ENCODE peak calls at places on chromosomes 13 and 19, in five cellular contexts. One of them, this sample, is unnamed.

GRCh38 chr13:87153371-87153770 is 517.8 kb upstream of the SLITRK5 start:
- DNase-seq in fibroblast of pulmonary artery: no peak
- DNase-seq in NB4: no peak
- DNase-seq in osteocyte: no peak
- DNase-seq in CD8-positive, alpha-beta T cell: no peak
- DNase-seq in this sample: no peak

GRCh38 chr19:366951-367350 is 22.4 kb upstream of the MIER2 start:
- DNase-seq in fibroblast of pulmonary artery: no peak
- DNase-seq in NB4: no peak
- DNase-seq in osteocyte: peak
- DNase-seq in CD8-positive, alpha-beta T cell: no peak
- DNase-seq in this sample: no peak

GRCh38 chr19:15471639-15472101 is 7.3 kb upstream of the RASAL3 start:
- DNase-seq in fibroblast of pulmonary artery: no peak
- DNase-seq in NB4: no peak
- DNase-seq in osteocyte: no peak
- DNase-seq in CD8-positive, alpha-beta T cell: no peak
- DNase-seq in this sample: no peak

GRCh38 chr19:29260477-29261317 is 47.7 kb upstream of the UQCRFS1 start:
- DNase-seq in fibroblast of pulmonary artery: peak
- DNase-seq in NB4: peak
- DNase-seq in osteocyte: no peak
- DNase-seq in CD8-positive, alpha-beta T cell: no peak
- DNase-seq in this sample: peak

GRCh38 chr19:43780706-43781525 is at the start of gene KCNN4:
- DNase-seq in fibroblast of pulmonary artery: peak
- DNase-seq in NB4: peak
- DNase-seq in osteocyte: no peak
- DNase-seq in CD8-positive, alpha-beta T cell: peak
- DNase-seq in this sample: peak

GRCh38 chr19:55041627-55042343 is 3.7 kb upstream of the GP6 start:
- DNase-seq in fibroblast of pulmonary artery: no peak
- DNase-seq in NB4: no peak
- DNase-seq in osteocyte: no peak
- DNase-seq in CD8-positive, alpha-beta T cell: no peak
- DNase-seq in this sample: no peak

GRCh38 chr13:103883152-103883551 is 816.9 kb upstream of the SLC10A2 start:
- DNase-seq in fibroblast of pulmonary artery: peak
- DNase-seq in NB4: peak
- DNase-seq in osteocyte: peak
- DNase-seq in CD8-positive, alpha-beta T cell: no peak
- DNase-seq in this sample: peak

GRCh38 chr13:99517577-99517976 is 16.3 kb downstream of the TM9SF2 start:
- DNase-seq in fibroblast of pulmonary artery: no peak
- DNase-seq in NB4: no peak
- DNase-seq in osteocyte: no peak
- DNase-seq in CD8-positive, alpha-beta T cell: no peak
- DNase-seq in this sample: no peak

GRCh38 chr13:22235285-22235949 is 564.5 kb downstream of the FGF9 start:
- DNase-seq in fibroblast of pulmonary artery: no peak
- DNase-seq in NB4: no peak
- DNase-seq in osteocyte: no peak
- DNase-seq in CD8-positive, alpha-beta T cell: no peak
- DNase-seq in this sample: no peak

GRCh38 chr13:91745962-91746361 is 347.5 kb downstream of the GPC5 start:
- DNase-seq in fibroblast of pulmonary artery: no peak
- DNase-seq in NB4: no peak
- DNase-seq in osteocyte: no peak
- DNase-seq in CD8-positive, alpha-beta T cell: no peak
- DNase-seq in this sample: no peak

DNA sequence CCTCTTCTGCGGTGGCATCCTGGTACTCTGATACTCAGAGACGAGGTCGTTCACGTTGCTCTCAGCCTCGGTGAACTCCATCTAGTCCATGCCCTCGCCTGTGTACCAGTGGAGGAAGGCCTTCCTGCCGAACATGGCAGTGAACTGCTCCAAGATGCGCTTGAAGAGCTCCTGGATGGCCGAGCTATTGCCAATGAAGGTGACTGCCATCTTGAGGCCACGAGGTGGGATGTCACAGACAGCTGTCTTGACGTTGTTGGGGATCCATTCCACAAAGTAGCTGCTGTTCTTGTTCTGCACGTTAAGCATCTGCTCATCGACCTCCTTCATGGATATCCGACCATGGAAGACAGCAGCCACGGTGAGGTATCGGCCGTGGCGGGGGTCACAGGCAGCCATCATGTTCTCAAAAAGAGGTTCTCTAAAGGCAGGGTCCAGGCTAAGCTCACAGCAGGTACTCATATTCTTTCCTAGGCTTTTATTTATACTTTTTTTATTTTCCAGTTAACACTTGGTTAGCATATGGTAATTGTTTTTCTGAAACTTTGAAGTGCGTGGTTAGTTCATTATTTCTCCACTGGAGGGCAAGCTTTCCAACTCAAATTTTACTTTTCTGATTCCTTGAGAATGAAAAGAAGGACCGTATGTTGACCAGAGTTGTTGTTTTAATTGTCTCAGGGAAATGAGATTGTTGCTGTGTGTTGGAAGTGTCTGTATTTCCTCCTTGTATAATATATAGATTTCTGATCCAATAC is 72.4 kb upstream of the RGCC start:
- DNase-seq in fibroblast of pulmonary artery: peak
- DNase-seq in NB4: peak
- DNase-seq in osteocyte: no peak
- DNase-seq in CD8-positive, alpha-beta T cell: no peak
- DNase-seq in this sample: no peak
- TF ChIP-seq CTCF in fibroblast of pulmonary artery: peak
- TF ChIP-seq CTCF in NB4: peak
- TF ChIP-seq CTCF in osteocyte: peak
- TF ChIP-seq CTCF in CD8-positive, alpha-beta T cell: peak
- TF ChIP-seq CTCF in this sample: peak

GRCh38 chr13:71067164-71067815 is 799.7 kb downstream of the DACH1 start:
- DNase-seq in fibroblast of pulmonary artery: no peak
- DNase-seq in NB4: no peak
- DNase-seq in osteocyte: no peak
- DNase-seq in CD8-positive, alpha-beta T cell: no peak
- DNase-seq in this sample: no peak
- TF ChIP-seq CTCF in fibroblast of pulmonary artery: no peak
- TF ChIP-seq CTCF in NB4: no peak
- TF ChIP-seq CTCF in osteocyte: no peak
- TF ChIP-seq CTCF in CD8-positive, alpha-beta T cell: no peak
- TF ChIP-seq CTCF in this sample: no peak

GRCh38 chr13:44389856-44390255 is 16.2 kb downstream of the SERP2 start:
- DNase-seq in fibroblast of pulmonary artery: no peak
- DNase-seq in NB4: no peak
- DNase-seq in osteocyte: no peak
- DNase-seq in CD8-positive, alpha-beta T cell: no peak
- DNase-seq in this sample: no peak

GRCh38 chr13:44385847-44386246 is 12.2 kb downstream of the SERP2 start:
- DNase-seq in fibroblast of pulmonary artery: no peak
- DNase-seq in NB4: no peak
- DNase-seq in osteocyte: no peak
- DNase-seq in CD8-positive, alpha-beta T cell: no peak
- DNase-seq in this sample: no peak

GRCh38 chr13:44386932-44387556 is 13.4 kb downstream of the SERP2 start:
- DNase-seq in fibroblast of pulmonary artery: no peak
- DNase-seq in NB4: no peak
- DNase-seq in osteocyte: no peak
- DNase-seq in CD8-positive, alpha-beta T cell: no peak
- DNase-seq in this sample: no peak

GRCh38 chr13:44389003-44389666 is 15.5 kb downstream of the SERP2 start:
- DNase-seq in fibroblast of pulmonary artery: no peak
- DNase-seq in NB4: no peak
- DNase-seq in osteocyte: no peak
- DNase-seq in CD8-positive, alpha-beta T cell: no peak
- DNase-seq in this sample: no peak

GRCh38 chr13:44388427-44388826 is 14.8 kb downstream of the SERP2 start:
- DNase-seq in fibroblast of pulmonary artery: no peak
- DNase-seq in NB4: no peak
- DNase-seq in osteocyte: no peak
- DNase-seq in CD8-positive, alpha-beta T cell: no peak
- DNase-seq in this sample: no peak
- TF ChIP-seq CTCF in fibroblast of pulmonary artery: no peak
- TF ChIP-seq CTCF in NB4: no peak
- TF ChIP-seq CTCF in osteocyte: no peak
- TF ChIP-seq CTCF in CD8-positive, alpha-beta T cell: no peak
- TF ChIP-seq CTCF in this sample: no peak

DNA sequence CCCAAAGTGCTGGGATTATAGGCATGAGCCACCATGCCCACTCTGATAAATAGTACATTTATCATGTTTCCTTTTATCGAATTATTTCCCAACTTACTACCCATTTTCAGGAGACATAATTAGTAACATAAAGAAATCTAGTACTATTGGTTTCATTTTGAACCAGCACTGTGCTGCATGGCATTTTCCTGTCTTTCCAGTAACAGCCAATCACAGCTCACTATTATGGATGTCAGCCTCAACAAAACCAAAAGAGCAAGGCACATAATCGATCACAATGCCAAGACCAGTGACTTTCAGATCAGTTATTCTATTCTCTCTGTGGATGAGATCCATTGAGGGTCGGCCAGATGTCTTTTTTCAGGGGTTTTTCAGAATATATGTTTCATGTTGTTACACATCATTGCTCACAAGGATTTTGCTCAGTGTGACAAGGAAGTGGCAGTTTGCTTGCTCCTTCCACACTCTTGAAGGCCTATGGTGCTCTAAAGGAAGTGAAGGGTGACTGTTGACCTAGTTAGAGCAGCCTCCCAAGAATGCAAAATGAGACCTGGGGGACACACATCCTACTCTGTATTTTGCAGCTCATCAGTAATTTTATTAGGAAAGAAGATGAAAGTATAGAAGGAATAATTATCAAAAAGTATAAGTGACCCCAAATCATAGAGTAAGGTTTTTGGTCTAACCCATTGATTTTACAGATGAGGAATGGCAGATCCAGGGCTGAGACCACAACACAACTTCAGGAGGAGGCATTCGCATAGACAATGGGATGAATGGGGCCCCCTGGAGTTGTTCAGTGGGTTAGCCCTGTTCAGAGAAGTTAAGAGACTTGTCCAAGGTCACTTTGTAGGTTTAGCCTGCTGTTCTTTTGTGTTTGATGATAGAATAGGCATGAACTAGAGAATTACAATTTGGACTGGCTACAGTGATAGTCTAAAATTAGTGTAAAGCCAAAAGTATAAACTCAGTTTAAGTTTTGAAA is 233.6 kb downstream of the KCNRG start:
- DNase-seq in fibroblast of pulmonary artery: no peak
- DNase-seq in NB4: no peak
- DNase-seq in osteocyte: no peak
- DNase-seq in CD8-positive, alpha-beta T cell: no peak
- DNase-seq in this sample: no peak
- TF ChIP-seq CTCF in fibroblast of pulmonary artery: no peak
- TF ChIP-seq CTCF in NB4: no peak
- TF ChIP-seq CTCF in osteocyte: no peak
- TF ChIP-seq CTCF in CD8-positive, alpha-beta T cell: no peak
- TF ChIP-seq CTCF in this sample: no peak

GRCh38 chr13:98443329-98443728 is 133.6 kb downstream of the STK24 start:
- DNase-seq in fibroblast of pulmonary artery: peak
- DNase-seq in NB4: peak
- DNase-seq in osteocyte: no peak
- DNase-seq in CD8-positive, alpha-beta T cell: no peak
- DNase-seq in this sample: peak

GRCh38 chr13:98445340-98446233 is 131.3 kb downstream of the STK24 start:
- DNase-seq in fibroblast of pulmonary artery: peak
- DNase-seq in NB4: peak
- DNase-seq in osteocyte: peak
- DNase-seq in CD8-positive, alpha-beta T cell: peak
- DNase-seq in this sample: peak

GRCh38 chr13:98443800-98444325 is 133.0 kb downstream of the STK24 start:
- DNase-seq in fibroblast of pulmonary artery: no peak
- DNase-seq in NB4: no peak
- DNase-seq in osteocyte: no peak
- DNase-seq in CD8-positive, alpha-beta T cell: no peak
- DNase-seq in this sample: no peak

GRCh38 chr13:98442391-98443230 is 134.3 kb downstream of the STK24 start:
- DNase-seq in fibroblast of pulmonary artery: no peak
- DNase-seq in NB4: no peak
- DNase-seq in osteocyte: no peak
- DNase-seq in CD8-positive, alpha-beta T cell: no peak
- DNase-seq in this sample: no peak

GRCh38 chr13:98444381-98444780 is 132.5 kb downstream of the STK24 start:
- DNase-seq in fibroblast of pulmonary artery: no peak
- DNase-seq in NB4: no peak
- DNase-seq in osteocyte: no peak
- DNase-seq in CD8-positive, alpha-beta T cell: no peak
- DNase-seq in this sample: no peak
- TF ChIP-seq CTCF in fibroblast of pulmonary artery: no peak
- TF ChIP-seq CTCF in NB4: no peak
- TF ChIP-seq CTCF in osteocyte: no peak
- TF ChIP-seq CTCF in CD8-positive, alpha-beta T cell: no peak
- TF ChIP-seq CTCF in this sample: no peak

GRCh38 chr13:42136518-42136917 is 88.1 kb downstream of the DGKH start:
- DNase-seq in fibroblast of pulmonary artery: no peak
- DNase-seq in NB4: no peak
- DNase-seq in osteocyte: no peak
- DNase-seq in CD8-positive, alpha-beta T cell: no peak
- DNase-seq in this sample: no peak
- TF ChIP-seq CTCF in fibroblast of pulmonary artery: no peak
- TF ChIP-seq CTCF in NB4: no peak
- TF ChIP-seq CTCF in osteocyte: no peak
- TF ChIP-seq CTCF in CD8-positive, alpha-beta T cell: no peak
- TF ChIP-seq CTCF in this sample: no peak

GRCh38 chr19:6766357-6767080 is 716 bp downstream of the SH2D3A start:
- DNase-seq in fibroblast of pulmonary artery: no peak
- DNase-seq in NB4: no peak
- DNase-seq in osteocyte: no peak
- DNase-seq in CD8-positive, alpha-beta T cell: no peak
- DNase-seq in this sample: peak

GRCh38 chr19:6767357-6768235 is at the start of gene SH2D3A:
- DNase-seq in fibroblast of pulmonary artery: peak
- DNase-seq in NB4: peak
- DNase-seq in osteocyte: no peak
- DNase-seq in CD8-positive, alpha-beta T cell: peak
- DNase-seq in this sample: peak

GRCh38 chr19:6768236-6768785 is 1.1 kb upstream of the SH2D3A start:
- DNase-seq in fibroblast of pulmonary artery: no peak
- DNase-seq in NB4: no peak
- DNase-seq in osteocyte: no peak
- DNase-seq in CD8-positive, alpha-beta T cell: peak
- DNase-seq in this sample: no peak

GRCh38 chr19:6767081-6767356 is 216 bp downstream of the SH2D3A start:
- DNase-seq in fibroblast of pulmonary artery: no peak
- DNase-seq in NB4: no peak
- DNase-seq in osteocyte: no peak
- DNase-seq in CD8-positive, alpha-beta T cell: no peak
- DNase-seq in this sample: peak

DNA sequence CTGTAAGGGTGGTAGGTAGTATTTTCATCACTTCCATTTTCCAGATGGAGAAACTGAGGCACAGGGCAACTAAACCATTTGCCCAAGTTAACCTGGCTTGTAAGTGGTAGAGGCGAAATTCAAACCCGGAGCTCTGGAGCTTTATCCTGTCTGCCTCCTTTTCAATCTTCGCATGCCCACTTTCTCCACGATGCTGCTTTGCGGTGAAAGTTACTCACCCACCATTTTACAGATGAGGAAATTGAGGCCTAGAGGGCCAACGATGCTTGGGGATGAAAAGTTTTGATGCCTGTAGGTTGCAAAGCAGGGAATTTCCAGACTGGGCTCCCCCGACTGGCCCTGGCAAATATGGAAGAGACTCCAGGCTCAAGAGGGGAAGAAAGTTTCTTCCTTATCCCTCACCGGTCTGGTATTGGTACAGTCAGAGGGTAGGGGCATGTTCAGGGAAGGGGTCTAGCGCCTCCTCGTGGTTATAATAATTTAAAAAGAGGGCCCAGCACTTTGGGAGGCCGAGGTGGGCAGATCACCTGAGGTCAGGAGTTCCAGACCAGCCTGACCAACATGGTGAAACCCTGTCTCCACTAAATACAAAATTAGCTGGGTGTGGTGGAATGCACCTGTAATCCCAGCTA is 1.9 kb upstream of the SH2D3A start:
- DNase-seq in fibroblast of pulmonary artery: peak
- DNase-seq in NB4: peak
- DNase-seq in osteocyte: no peak
- DNase-seq in CD8-positive, alpha-beta T cell: no peak
- DNase-seq in this sample: peak
- TF ChIP-seq CTCF in fibroblast of pulmonary artery: peak
- TF ChIP-seq CTCF in NB4: peak
- TF ChIP-seq CTCF in osteocyte: peak
- TF ChIP-seq CTCF in CD8-positive, alpha-beta T cell: peak
- TF ChIP-seq CTCF in this sample: no peak

This sample was measured in epithelial cell of esophagus.